ENCODE peak calls at places on chromosomes 16 and 17, in nine cellular contexts. A is left lung, B is cardiac muscle cell, Y is BJ, I is neural crest cell, X is astrocyte of the spinal cord, T is neural progenitor cell, R is heart right ventricle, V is sigmoid colon. L is an unnamed sample.

GRCh38 chr17:33572615-33573014 is 279.5 kb upstream of the ASIC2 start:
- DNase-seq in A (no peak), B (no peak), Y (no peak), I (no peak), X (no peak), T (peak; percentile 32), R (no peak), V (no peak), L (no peak)

GRCh38 chr17:77045441-77046041 is 95.2 kb upstream of the SEC14L1 start:
- DNase-seq in A (no peak), B (peak; percentile 10), Y (no peak), I (no peak), X (peak; percentile 20), T (no peak), R (no peak), V (no peak), L (no peak)

GRCh38 chr17:3965123-3965800 is 1.0 kb upstream of the ATP2A3 start:
- DNase-seq in A (peak; percentile 92), B (peak; percentile 58), Y (no peak), I (peak; percentile 20), X (no peak), T (peak; percentile 79), R (peak; percentile 58), V (no peak), L (peak; percentile 64)

GRCh38 chr16:29852654-29853053 is 10.4 kb downstream of the CDIPT start:
- DNase-seq in A (no peak), B (peak; percentile 90), Y (peak; percentile 44), I (no peak), X (no peak), T (no peak), R (peak; percentile 43), V (peak; percentile 76), L (no peak)

GRCh38 chr16:55372792-55373488 is 48.9 kb downstream of the IRX6 start:
- DNase-seq in A (no peak), B (no peak), Y (no peak), I (no peak), X (no peak), T (no peak), R (peak; percentile 71), V (no peak), L (no peak)

GRCh38 chr17:37842401-37842800 is 81.8 kb upstream of the TBC1D3K start:
- DNase-seq in A (no peak), B (no peak), Y (no peak), I (no peak), X (no peak), T (no peak), R (no peak), V (no peak), L (no peak)

GRCh38 chr16:7509919-7510705 is 177.5 kb downstream of the RBFOX1 start:
- DNase-seq in A (no peak), B (no peak), Y (no peak), I (no peak), X (no peak), T (no peak), R (no peak), V (no peak), L (no peak)

GRCh38 chr17:56185491-56185890 is 32.2 kb downstream of the ANKFN1 start:
- DNase-seq in A (no peak), B (no peak), Y (no peak), I (no peak), X (peak; percentile 72), T (no peak), R (no peak), V (no peak), L (no peak)

GRCh38 chr17:72646176-72646575 is 446.3 kb downstream of the SLC39A11 start:
- DNase-seq in A (no peak), B (no peak), Y (no peak), I (no peak), X (no peak), T (no peak), R (no peak), V (no peak), L (no peak)

GRCh38 chr16:57759131-57759530 is 23.6 kb downstream of the KATNB1 start:
- DNase-seq in A (peak; percentile 72), B (no peak), Y (no peak), I (no peak), X (no peak), T (no peak), R (no peak), V (no peak), L (no peak)

GRCh38 chr16:81040837-81041236 is 5.2 kb downstream of the ATMIN start:
- DNase-seq in A (no peak), B (no peak), Y (no peak), I (no peak), X (no peak), T (peak; percentile 76), R (no peak), V (no peak), L (no peak)

GRCh38 chr17:17495448-17496188 is 577 bp downstream of the RASD1 start:
- DNase-seq in A (peak; percentile 87), B (no peak), Y (no peak), I (peak; percentile 22), X (peak; percentile 59), T (peak; percentile 63), R (no peak), V (peak; percentile 80), L (no peak)

GRCh38 chr16:27820646-27821345 is 242.7 kb downstream of the GSG1L start:
- DNase-seq in A (no peak), B (no peak), Y (no peak), I (no peak), X (no peak), T (no peak), R (no peak), V (peak; percentile 25), L (no peak)

GRCh38 chr16:66512589-66513404 is 37.1 kb downstream of the TK2 start:
- DNase-seq in A (peak; percentile 50), B (peak; percentile 74), Y (no peak), I (no peak), X (peak; percentile 28), T (no peak), R (no peak), V (peak; percentile 63), L (no peak)

GRCh38 chr16:66549284-66550131 is at the start of gene TK2:
- DNase-seq in A (peak; percentile 94), B (peak; percentile 85), Y (no peak), I (peak; percentile 51), X (peak; percentile 78), T (peak; percentile 79), R (peak; percentile 63), V (peak; percentile 80), L (peak; percentile 64)

GRCh38 chr17:60326702-60327101 is 65.2 kb downstream of the USP32 start:
- DNase-seq in A (no peak), B (no peak), Y (no peak), I (no peak), X (no peak), T (no peak), R (no peak), V (no peak), L (no peak)

DNA sequence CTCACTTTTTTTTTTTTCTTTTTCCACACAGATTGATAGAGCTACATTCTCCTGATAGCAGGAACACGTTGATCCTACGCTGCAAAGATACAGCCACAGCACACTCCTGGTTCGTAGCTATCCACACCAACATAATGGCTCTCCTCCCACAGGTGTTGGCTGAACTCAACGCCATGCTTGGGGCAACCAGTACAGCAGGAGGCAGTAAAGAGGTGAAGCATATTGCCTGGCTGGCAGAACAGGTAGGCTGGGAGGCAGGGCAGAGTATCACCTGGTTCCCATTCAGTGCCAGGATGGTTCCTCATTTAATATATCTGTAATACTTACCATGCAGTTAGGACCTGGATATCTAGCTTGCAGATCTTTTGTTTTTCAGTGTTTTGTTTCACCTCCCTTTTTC is 51.1 kb upstream of the VPS4A start:
- DNase-seq in A (no peak), B (no peak), Y (no peak), I (no peak), X (no peak), T (no peak), R (no peak), V (no peak), L (no peak)
- TF ChIP-seq CTCF in A (no peak), B (no peak), Y (no peak), I (no peak), X (no peak), T (no peak), R (no peak), V (no peak), L (no peak)

DNA sequence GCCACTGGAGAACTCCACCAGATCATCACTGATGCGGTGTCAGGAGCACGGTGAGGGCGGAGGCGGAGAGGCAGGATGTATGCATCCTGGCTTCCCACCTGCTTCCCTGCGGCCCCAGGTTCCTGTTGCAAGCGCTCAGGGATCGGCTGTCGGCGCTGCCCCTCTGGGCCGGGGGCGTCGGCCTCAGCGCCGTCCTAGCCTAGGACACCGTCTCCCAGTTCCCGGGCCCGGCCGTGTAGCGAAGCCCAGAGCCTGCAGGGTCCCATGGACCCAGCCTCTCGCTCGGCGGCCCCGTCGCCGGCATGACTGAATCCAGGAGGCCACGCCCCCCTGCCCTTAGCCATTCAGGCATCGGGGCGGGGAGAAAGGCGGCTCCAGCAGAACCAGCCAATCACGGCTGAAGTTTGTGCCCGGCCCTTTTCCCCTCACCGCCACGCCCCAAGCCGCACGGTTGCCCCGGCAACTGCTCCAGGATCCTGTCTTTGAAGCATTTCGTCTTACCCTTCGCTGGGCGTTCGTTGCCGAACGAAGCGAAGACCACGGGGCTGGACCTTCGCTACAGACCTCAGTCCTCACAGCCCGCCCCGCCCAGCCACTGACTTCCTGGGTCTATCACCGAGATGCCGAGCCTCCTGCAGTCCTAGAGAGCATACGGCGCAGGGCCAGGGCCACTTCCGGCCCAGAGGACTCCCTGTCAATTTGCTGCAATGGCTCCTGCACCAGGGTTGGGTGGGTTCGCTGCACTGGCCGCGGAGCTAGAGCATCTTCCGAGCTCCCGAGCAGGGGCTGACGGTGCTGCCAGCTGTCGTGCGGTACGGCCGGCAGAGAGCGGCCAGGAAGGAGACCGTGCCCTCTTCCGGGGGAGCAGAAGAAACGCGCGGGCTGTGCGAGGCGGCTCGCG is 10.6 kb upstream of the ZNF213 start:
- DNase-seq in A (peak; percentile 98), B (peak; percentile 96), Y (peak; percentile 61), I (peak; percentile 98), X (peak; percentile 95), T (peak; percentile 100), R (peak; percentile 97), V (peak; percentile 98), L (peak; percentile 93)
- TF ChIP-seq CTCF in A (no peak), B (peak; percentile 27), Y (peak; percentile 51), I (peak; percentile 47), X (peak; percentile 27), T (peak; percentile 37), R (no peak), V (no peak), L (no peak)

GRCh38 chr17:50956750-50957523 is 90.8 kb upstream of the TOB1 start:
- DNase-seq in A (no peak), B (peak; percentile 64), Y (no peak), I (peak; percentile 62), X (peak; percentile 53), T (peak; percentile 85), R (peak; percentile 66), V (peak; percentile 83), L (peak; percentile 45)
- TF ChIP-seq CTCF in A (peak; percentile 72), B (peak; percentile 83), Y (peak; percentile 82), I (peak; percentile 82), X (peak; percentile 88), T (peak; percentile 73), R (peak; percentile 64), V (peak; percentile 63), L (no peak)

GRCh38 chr17:73956595-73957465 is 246.6 kb upstream of the RPL38 start:
- DNase-seq in A (no peak), B (peak; percentile 50), Y (no peak), I (peak; percentile 82), X (no peak), T (peak; percentile 90), R (peak; percentile 17), V (no peak), L (peak; percentile 26)
- TF ChIP-seq CTCF in A (peak; percentile 39), B (peak; percentile 62), Y (no peak), I (peak; percentile 74), X (peak; percentile 25), T (peak; percentile 79), R (peak; percentile 45), V (no peak), L (no peak)